ENCODE peak calls at places on chromosomes 7 and 10, in four cellular contexts. One of them, this sample, is unnamed.

GRCh38 chr7:157690058-157690832 is 353.4 kb downstream of the DNAJB6 start:
- DNase-seq in colonic mucosa: no peak
- DNase-seq in HL-60: no peak
- DNase-seq in activated CD8-positive, alpha-beta memory T cell treated with anti-CD3 and anti-CD28 coated beads for 4 hours: no peak
- DNase-seq in this sample: no peak

GRCh38 chr7:39985398-39985918 is 35.4 kb downstream of the CDK13 start:
- DNase-seq in colonic mucosa: no peak
- DNase-seq in HL-60: no peak
- DNase-seq in activated CD8-positive, alpha-beta memory T cell treated with anti-CD3 and anti-CD28 coated beads for 4 hours: no peak
- DNase-seq in this sample: no peak

GRCh38 chr7:98556288-98556687 is 60.8 kb upstream of the NPTX2 start:
- DNase-seq in colonic mucosa: no peak
- DNase-seq in HL-60: no peak
- DNase-seq in activated CD8-positive, alpha-beta memory T cell treated with anti-CD3 and anti-CD28 coated beads for 4 hours: no peak
- DNase-seq in this sample: no peak

GRCh38 chr7:100682228-100682741 is 8.7 kb downstream of the GNB2 start:
- DNase-seq in colonic mucosa: no peak
- DNase-seq in HL-60: no peak
- DNase-seq in activated CD8-positive, alpha-beta memory T cell treated with anti-CD3 and anti-CD28 coated beads for 4 hours: peak
- DNase-seq in this sample: no peak

GRCh38 chr7:132177708-132178392 is 398.4 kb downstream of the PLXNA4 start:
- DNase-seq in colonic mucosa: no peak
- DNase-seq in HL-60: no peak
- DNase-seq in activated CD8-positive, alpha-beta memory T cell treated with anti-CD3 and anti-CD28 coated beads for 4 hours: no peak
- DNase-seq in this sample: no peak

GRCh38 chr7:27160546-27161213 is 4.2 kb upstream of the HOXA7 start:
- DNase-seq in colonic mucosa: peak
- DNase-seq in HL-60: peak
- DNase-seq in activated CD8-positive, alpha-beta memory T cell treated with anti-CD3 and anti-CD28 coated beads for 4 hours: peak
- DNase-seq in this sample: peak

GRCh38 chr7:129163875-129164544 is 19.5 kb downstream of the TSPAN33 start:
- DNase-seq in colonic mucosa: no peak
- DNase-seq in HL-60: no peak
- DNase-seq in activated CD8-positive, alpha-beta memory T cell treated with anti-CD3 and anti-CD28 coated beads for 4 hours: no peak
- DNase-seq in this sample: peak

GRCh38 chr7:135493362-135493761 is 16.5 kb downstream of the CNOT4 start:
- DNase-seq in colonic mucosa: no peak
- DNase-seq in HL-60: no peak
- DNase-seq in activated CD8-positive, alpha-beta memory T cell treated with anti-CD3 and anti-CD28 coated beads for 4 hours: no peak
- DNase-seq in this sample: no peak

GRCh38 chr10:50473756-50474155 is 150.0 kb downstream of the SGMS1 start:
- DNase-seq in colonic mucosa: no peak
- DNase-seq in HL-60: no peak
- DNase-seq in activated CD8-positive, alpha-beta memory T cell treated with anti-CD3 and anti-CD28 coated beads for 4 hours: no peak
- DNase-seq in this sample: no peak

GRCh38 chr7:84187813-84188212 is 6.8 kb downstream of the SEMA3A start:
- DNase-seq in colonic mucosa: no peak
- DNase-seq in HL-60: no peak
- DNase-seq in activated CD8-positive, alpha-beta memory T cell treated with anti-CD3 and anti-CD28 coated beads for 4 hours: no peak
- DNase-seq in this sample: no peak

GRCh38 chr10:29131952-29132820 is 156.7 kb upstream of the LYZL1 start:
- DNase-seq in colonic mucosa: no peak
- DNase-seq in HL-60: no peak
- DNase-seq in activated CD8-positive, alpha-beta memory T cell treated with anti-CD3 and anti-CD28 coated beads for 4 hours: no peak
- DNase-seq in this sample: no peak

GRCh38 chr7:101535333-101535732 is 93.8 kb downstream of the MYL10 start:
- DNase-seq in colonic mucosa: no peak
- DNase-seq in HL-60: no peak
- DNase-seq in activated CD8-positive, alpha-beta memory T cell treated with anti-CD3 and anti-CD28 coated beads for 4 hours: no peak
- DNase-seq in this sample: no peak

GRCh38 chr10:33277135-33277536 is 57.3 kb downstream of the NRP1 start:
- DNase-seq in colonic mucosa: no peak
- DNase-seq in HL-60: no peak
- DNase-seq in activated CD8-positive, alpha-beta memory T cell treated with anti-CD3 and anti-CD28 coated beads for 4 hours: no peak
- DNase-seq in this sample: no peak

GRCh38 chr7:157854066-157854891 is 517.5 kb downstream of the DNAJB6 start:
- DNase-seq in colonic mucosa: peak
- DNase-seq in HL-60: peak
- DNase-seq in activated CD8-positive, alpha-beta memory T cell treated with anti-CD3 and anti-CD28 coated beads for 4 hours: no peak
- DNase-seq in this sample: no peak

GRCh38 chr7:154777023-154777422 is 225.9 kb downstream of the PAXIP1 start:
- DNase-seq in colonic mucosa: no peak
- DNase-seq in HL-60: no peak
- DNase-seq in activated CD8-positive, alpha-beta memory T cell treated with anti-CD3 and anti-CD28 coated beads for 4 hours: no peak
- DNase-seq in this sample: no peak

GRCh38 chr10:7942859-7943258 is 111.6 kb upstream of the GATA3 start:
- DNase-seq in colonic mucosa: no peak
- DNase-seq in HL-60: no peak
- DNase-seq in activated CD8-positive, alpha-beta memory T cell treated with anti-CD3 and anti-CD28 coated beads for 4 hours: no peak
- DNase-seq in this sample: no peak

GRCh38 chr10:120949511-120950102 is 98.4 kb downstream of the WDR11 start:
- DNase-seq in colonic mucosa: no peak
- DNase-seq in HL-60: no peak
- DNase-seq in activated CD8-positive, alpha-beta memory T cell treated with anti-CD3 and anti-CD28 coated beads for 4 hours: no peak
- DNase-seq in this sample: no peak

GRCh38 chr10:78408671-78409472 is 375.2 kb downstream of the RPS24 start:
- DNase-seq in colonic mucosa: no peak
- DNase-seq in HL-60: no peak
- DNase-seq in activated CD8-positive, alpha-beta memory T cell treated with anti-CD3 and anti-CD28 coated beads for 4 hours: no peak
- DNase-seq in this sample: no peak

GRCh38 chr7:127632276-127632910 is 14.5 kb upstream of the PAX4 start:
- DNase-seq in colonic mucosa: no peak
- DNase-seq in HL-60: no peak
- DNase-seq in activated CD8-positive, alpha-beta memory T cell treated with anti-CD3 and anti-CD28 coated beads for 4 hours: no peak
- DNase-seq in this sample: no peak

GRCh38 chr10:86203162-86203905 is 163.3 kb downstream of the GRID1 start:
- DNase-seq in colonic mucosa: no peak
- DNase-seq in HL-60: no peak
- DNase-seq in activated CD8-positive, alpha-beta memory T cell treated with anti-CD3 and anti-CD28 coated beads for 4 hours: no peak
- DNase-seq in this sample: no peak

GRCh38 chr10:46545861-46546590 is 10.4 kb downstream of the GPRIN2 start:
- DNase-seq in colonic mucosa: peak
- DNase-seq in HL-60: no peak
- DNase-seq in activated CD8-positive, alpha-beta memory T cell treated with anti-CD3 and anti-CD28 coated beads for 4 hours: no peak
- DNase-seq in this sample: no peak

GRCh38 chr10:34866848-34867247 is 51.8 kb upstream of the PARD3 start:
- DNase-seq in colonic mucosa: peak
- DNase-seq in HL-60: no peak
- DNase-seq in activated CD8-positive, alpha-beta memory T cell treated with anti-CD3 and anti-CD28 coated beads for 4 hours: no peak
- DNase-seq in this sample: no peak

GRCh38 chr7:135917721-135918120 is 59.4 kb downstream of the MTPN start:
- DNase-seq in colonic mucosa: no peak
- DNase-seq in HL-60: peak
- DNase-seq in activated CD8-positive, alpha-beta memory T cell treated with anti-CD3 and anti-CD28 coated beads for 4 hours: no peak
- DNase-seq in this sample: no peak

GRCh38 chr7:137146552-137146961 is 197.0 kb downstream of the PTN start:
- DNase-seq in colonic mucosa: no peak
- DNase-seq in HL-60: no peak
- DNase-seq in activated CD8-positive, alpha-beta memory T cell treated with anti-CD3 and anti-CD28 coated beads for 4 hours: no peak
- DNase-seq in this sample: no peak

GRCh38 chr7:128932862-128933821 is 4.6 kb upstream of the IRF5 start:
- DNase-seq in colonic mucosa: no peak
- DNase-seq in HL-60: peak
- DNase-seq in activated CD8-positive, alpha-beta memory T cell treated with anti-CD3 and anti-CD28 coated beads for 4 hours: no peak
- DNase-seq in this sample: peak

GRCh38 chr7:111931016-111931517 is 275.1 kb downstream of the DOCK4 start:
- DNase-seq in colonic mucosa: no peak
- DNase-seq in HL-60: no peak
- DNase-seq in activated CD8-positive, alpha-beta memory T cell treated with anti-CD3 and anti-CD28 coated beads for 4 hours: no peak
- DNase-seq in this sample: no peak

GRCh38 chr10:119319920-119320258 is 112.5 kb downstream of the GRK5 start:
- DNase-seq in colonic mucosa: no peak
- DNase-seq in HL-60: no peak
- DNase-seq in activated CD8-positive, alpha-beta memory T cell treated with anti-CD3 and anti-CD28 coated beads for 4 hours: no peak
- DNase-seq in this sample: no peak

GRCh38 chr10:77784856-77785255 is 141.7 kb downstream of the DLG5 start:
- DNase-seq in colonic mucosa: no peak
- DNase-seq in HL-60: no peak
- DNase-seq in activated CD8-positive, alpha-beta memory T cell treated with anti-CD3 and anti-CD28 coated beads for 4 hours: no peak
- DNase-seq in this sample: no peak

GRCh38 chr10:101071885-101072433 is 10.2 kb downstream of the KAZALD1 start:
- DNase-seq in colonic mucosa: no peak
- DNase-seq in HL-60: no peak
- DNase-seq in activated CD8-positive, alpha-beta memory T cell treated with anti-CD3 and anti-CD28 coated beads for 4 hours: no peak
- DNase-seq in this sample: no peak

GRCh38 chr7:47379629-47380324 is 202.1 kb downstream of the TNS3 start:
- DNase-seq in colonic mucosa: peak
- DNase-seq in HL-60: no peak
- DNase-seq in activated CD8-positive, alpha-beta memory T cell treated with anti-CD3 and anti-CD28 coated beads for 4 hours: no peak
- DNase-seq in this sample: no peak

GRCh38 chr7:4694653-4695335 is 12.7 kb downstream of the FOXK1 start:
- DNase-seq in colonic mucosa: no peak
- DNase-seq in HL-60: no peak
- DNase-seq in activated CD8-positive, alpha-beta memory T cell treated with anti-CD3 and anti-CD28 coated beads for 4 hours: no peak
- DNase-seq in this sample: no peak

GRCh38 chr7:42015413-42015698 is 221.7 kb downstream of the GLI3 start:
- DNase-seq in colonic mucosa: no peak
- DNase-seq in HL-60: no peak
- DNase-seq in activated CD8-positive, alpha-beta memory T cell treated with anti-CD3 and anti-CD28 coated beads for 4 hours: no peak
- DNase-seq in this sample: no peak

GRCh38 chr7:104943502-104944343 is 70.3 kb upstream of the KMT2E start:
- DNase-seq in colonic mucosa: peak
- DNase-seq in HL-60: peak
- DNase-seq in activated CD8-positive, alpha-beta memory T cell treated with anti-CD3 and anti-CD28 coated beads for 4 hours: peak
- DNase-seq in this sample: peak

GRCh38 chr10:19904202-19904661 is 88.0 kb downstream of the PLXDC2 start:
- DNase-seq in colonic mucosa: no peak
- DNase-seq in HL-60: no peak
- DNase-seq in activated CD8-positive, alpha-beta memory T cell treated with anti-CD3 and anti-CD28 coated beads for 4 hours: no peak
- DNase-seq in this sample: no peak

GRCh38 chr10:31262672-31263071 is 56.3 kb upstream of the ZEB1 start:
- DNase-seq in colonic mucosa: no peak
- DNase-seq in HL-60: no peak
- DNase-seq in activated CD8-positive, alpha-beta memory T cell treated with anti-CD3 and anti-CD28 coated beads for 4 hours: no peak
- DNase-seq in this sample: no peak

GRCh38 chr7:65749518-65749917 is 123.4 kb upstream of the VKORC1L1 start:
- DNase-seq in colonic mucosa: no peak
- DNase-seq in HL-60: peak
- DNase-seq in activated CD8-positive, alpha-beta memory T cell treated with anti-CD3 and anti-CD28 coated beads for 4 hours: no peak
- DNase-seq in this sample: no peak

GRCh38 chr10:104767745-104768144 is 126.7 kb downstream of the SORCS3 start:
- DNase-seq in colonic mucosa: no peak
- DNase-seq in HL-60: no peak
- DNase-seq in activated CD8-positive, alpha-beta memory T cell treated with anti-CD3 and anti-CD28 coated beads for 4 hours: no peak
- DNase-seq in this sample: no peak

GRCh38 chr7:91310829-91311460 is 46.7 kb downstream of the FZD1 start:
- DNase-seq in colonic mucosa: peak
- DNase-seq in HL-60: no peak
- DNase-seq in activated CD8-positive, alpha-beta memory T cell treated with anti-CD3 and anti-CD28 coated beads for 4 hours: no peak
- DNase-seq in this sample: no peak

GRCh38 chr7:1593091-1593866 is 23.4 kb upstream of the PSMG3 start:
- DNase-seq in colonic mucosa: no peak
- DNase-seq in HL-60: no peak
- DNase-seq in activated CD8-positive, alpha-beta memory T cell treated with anti-CD3 and anti-CD28 coated beads for 4 hours: no peak
- DNase-seq in this sample: no peak

GRCh38 chr10:93468532-93469213 is 13.5 kb downstream of the MYOF start:
- DNase-seq in colonic mucosa: no peak
- DNase-seq in HL-60: no peak
- DNase-seq in activated CD8-positive, alpha-beta memory T cell treated with anti-CD3 and anti-CD28 coated beads for 4 hours: no peak
- DNase-seq in this sample: no peak